ENCODE peak calls at places on chromosomes 12 and 14, in six cellular contexts. N, X, B, W, P and J are unnamed samples.
A peak's percentile ranks its signal among the peaks of the same experiment; 100 is the strongest.

GRCh38 chr14:81371802-81372201 is 28.3 kb downstream of the STON2 start:
- DNase-seq in N (no peak), X (no peak), B (no peak), W (no peak), P (no peak), J (no peak)

GRCh38 chr12:106046947-106047346 is 91.8 kb downstream of the NUAK1 start:
- DNase-seq in N (no peak), X (no peak), B (no peak), W (no peak), P (no peak), J (no peak)

GRCh38 chr14:99412122-99413061 is 68.3 kb downstream of the SETD3 start:
- DNase-seq in N (no peak), X (no peak), B (no peak), W (no peak), P (no peak), J (no peak)

GRCh38 chr12:54419088-54419887 is at the start of gene ITGA5:
- DNase-seq in N (no peak), X (peak; percentile 65), B (peak; percentile 93), W (peak; percentile 70), P (peak; percentile 61), J (no peak)

GRCh38 chr14:51419685-51420084 is 179.6 kb downstream of the TMX1 start:
- DNase-seq in N (peak; percentile 0), X (no peak), B (no peak), W (no peak), P (no peak), J (no peak)

GRCh38 chr12:113955109-113955970 is 10.8 kb downstream of the RBM19 start:
- DNase-seq in N (no peak), X (no peak), B (peak; percentile 11), W (no peak), P (no peak), J (no peak)

GRCh38 chr12:121467638-121468403 is 67.9 kb downstream of the RNF34 start:
- DNase-seq in N (peak; percentile 1), X (no peak), B (peak; percentile 34), W (no peak), P (no peak), J (no peak)

GRCh38 chr14:102731871-102732800 is 45.1 kb upstream of the TRAF3 start:
- DNase-seq in N (no peak), X (no peak), B (no peak), W (no peak), P (no peak), J (no peak)

GRCh38 chr12:18171571-18171970 is 81.6 kb upstream of the RERGL start:
- DNase-seq in N (no peak), X (peak; percentile 55), B (peak; percentile 37), W (no peak), P (no peak), J (no peak)

GRCh38 chr14:32472512-32473472 is 143.7 kb downstream of the AKAP6 start:
- DNase-seq in N (no peak), X (peak; percentile 84), B (peak; percentile 79), W (no peak), P (peak; percentile 57), J (peak; percentile 32)

GRCh38 chr14:73829526-73830431 is 21.9 kb upstream of the PTGR2 start:
- DNase-seq in N (no peak), X (peak; percentile 84), B (peak; percentile 85), W (no peak), P (no peak), J (no peak)